ENCODE peak calls at places on chromosomes 12 and 14, in five cellular contexts. D is anterior cingulate cortex; K is left ventricle myocardium superior; P is cardiac muscle cell; X is activated T-cell treated with anti-CD3 and anti-CD28 coated beads, Interleukin-2, amount 50 U/mL, for 24 hours. R is an unnamed sample.

GRCh38 chr14:35682802-35683201 is 126.3 kb downstream of the RALGAPA1 start:
- DNase-seq in D (no peak), K (no peak), P (no peak), X (no peak), R (no peak)

GRCh38 chr12:59151243-59151642 is 230.9 kb upstream of the LRIG3 start:
- DNase-seq in D (no peak), K (no peak), P (no peak), X (no peak), R (no peak)

GRCh38 chr12:116697305-116698130 is 40.4 kb downstream of the SPRING1 start:
- DNase-seq in D (no peak), K (peak), P (peak), X (no peak), R (peak)

GRCh38 chr14:68153275-68153674 is 333.7 kb downstream of the RAD51B start:
- DNase-seq in D (no peak), K (no peak), P (no peak), X (no peak), R (no peak)

GRCh38 chr12:69688496-69689427 is 10.3 kb downstream of the BEST3 start:
- DNase-seq in D (no peak), K (peak), P (peak), X (peak), R (peak)

GRCh38 chr12:62933220-62933870 is 1.6 kb downstream of the PPM1H start:
- DNase-seq in D (peak), K (peak), P (peak), X (no peak), R (peak)

GRCh38 chr12:74915718-74916117 is 293.9 kb downstream of the KCNC2 start:
- DNase-seq in D (no peak), K (no peak), P (no peak), X (no peak), R (no peak)

GRCh38 chr14:51996148-51996746 is 6.9 kb downstream of the RTRAF start:
- DNase-seq in D (no peak), K (no peak), P (peak), X (no peak), R (no peak)

GRCh38 chr12:127355061-127355820 is 911.7 kb upstream of the TMEM132C start:
- DNase-seq in D (no peak), K (no peak), P (peak), X (no peak), R (no peak)